ENCODE peak calls at places on chromosome 4, in seven cellular contexts. B, D, L, Q, U, T and N are unnamed samples.

GRCh38 chr4:11079171-11079570 is 349.5 kb downstream of the HS3ST1 start:
- DNase-seq in B (no peak), D (no peak), L (no peak), Q (no peak), U (no peak), T (no peak), N (no peak)

GRCh38 chr4:174714393-174715211 is 114.4 kb downstream of the GLRA3 start:
- DNase-seq in B (no peak), D (no peak), L (peak; percentile 18), Q (no peak), U (no peak), T (peak; percentile 36), N (peak; percentile 33)

GRCh38 chr4:38664704-38665401 is 854 bp downstream of the KLF3 start:
- DNase-seq in B (peak; percentile 70), D (peak; percentile 88), L (peak; percentile 70), Q (peak; percentile 71), U (peak; percentile 60), T (peak; percentile 69), N (peak; percentile 71)

GRCh38 chr4:154076921-154077320 is 288.0 kb upstream of the SFRP2 start:
- DNase-seq in B (no peak), D (no peak), L (no peak), Q (no peak), U (no peak), T (no peak), N (no peak)

GRCh38 chr4:81116571-81116970 is 86.1 kb downstream of the BMP3 start:
- DNase-seq in B (no peak), D (no peak), L (no peak), Q (no peak), U (no peak), T (no peak), N (no peak)

GRCh38 chr4:153418581-153418980 is 47.6 kb upstream of the TMEM131L start:
- DNase-seq in B (no peak), D (no peak), L (no peak), Q (no peak), U (no peak), T (no peak), N (no peak)

GRCh38 chr4:20528508-20528907 is 171.8 kb upstream of the PACRGL start:
- DNase-seq in B (no peak), D (no peak), L (no peak), Q (no peak), U (no peak), T (no peak), N (no peak)

GRCh38 chr4:3508542-3508941 is 23.7 kb downstream of the LRPAP1 start:
- DNase-seq in B (no peak), D (no peak), L (no peak), Q (no peak), U (no peak), T (no peak), N (no peak)

GRCh38 chr4:78845469-78845868 is 69.3 kb downstream of the BMP2K start:
- DNase-seq in B (no peak), D (no peak), L (no peak), Q (no peak), U (no peak), T (no peak), N (no peak)

GRCh38 chr4:20839957-20840356 is 139.7 kb downstream of the PACRGL start:
- DNase-seq in B (no peak), D (no peak), L (no peak), Q (no peak), U (no peak), T (no peak), N (no peak)

GRCh38 chr4:156505341-156505955 is 466.2 kb downstream of the PDGFC start:
- DNase-seq in B (no peak), D (no peak), L (no peak), Q (no peak), U (no peak), T (no peak), N (no peak)

DNA sequence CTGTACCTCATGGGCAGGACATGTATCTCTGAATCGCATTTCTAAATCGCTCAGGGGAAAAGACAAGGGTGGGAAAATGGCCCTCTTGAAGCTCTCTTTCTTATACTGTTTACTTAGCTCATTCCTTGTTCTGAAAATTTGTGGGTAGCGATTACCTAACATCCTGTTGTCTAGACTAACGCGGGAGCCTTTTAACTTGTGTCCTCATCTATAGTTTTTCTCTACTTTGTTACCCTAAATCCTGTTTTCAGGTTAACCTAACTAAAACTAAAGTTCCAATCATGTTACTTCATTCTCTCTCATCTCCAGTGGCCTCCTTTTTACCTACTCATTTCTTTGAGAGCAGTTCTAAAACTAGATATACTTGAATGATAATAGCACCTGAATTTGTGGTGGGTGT is 45.0 kb downstream of the SNX25 start:
- DNase-seq in B (no peak), D (no peak), L (no peak), Q (no peak), U (no peak), T (no peak), N (no peak)
- H3K27ac ChIP-seq in B (no peak overlapping the region), D (no peak overlapping the region), L (no peak overlapping the region), Q (no peak overlapping the region), U (no peak overlapping the region), T (no peak overlapping the region), N (no peak overlapping the region)

GRCh38 chr4:120071192-120071795 is 4.6 kb upstream of the MAD2L1 start:
- DNase-seq in B (no peak), D (no peak), L (no peak), Q (peak; percentile 23), U (no peak), T (no peak), N (peak; percentile 65)
- TF ChIP-seq CTCF in B (peak; percentile 61), D (peak; percentile 56), L (peak; percentile 78), Q (peak; percentile 59), U (peak; percentile 56), T (peak; percentile 50), N (peak; percentile 52)

GRCh38 chr4:88284378-88285234 is at the start of gene PPM1K:
- DNase-seq in B (peak; percentile 100), D (peak; percentile 100), L (peak; percentile 100), Q (peak; percentile 99), U (peak; percentile 98), T (peak; percentile 100), N (peak; percentile 100)
- TF ChIP-seq POLR2A in B (peak; percentile 75), D (peak; percentile 92), L (peak; percentile 94), Q (peak; percentile 86), U (peak; percentile 55), T (no peak), N (peak; percentile 96)

GRCh38 chr4:176443117-176443516 is 123.4 kb downstream of the SPCS3 start:
- DNase-seq in B (no peak), D (no peak), L (no peak), Q (no peak), U (no peak), T (no peak), N (no peak)

GRCh38 chr4:176444741-176445140 is 125.0 kb downstream of the SPCS3 start:
- DNase-seq in B (no peak), D (no peak), L (no peak), Q (no peak), U (no peak), T (no peak), N (no peak)

GRCh38 chr4:176441594-176441993 is 121.8 kb downstream of the SPCS3 start:
- DNase-seq in B (no peak), D (no peak), L (no peak), Q (no peak), U (no peak), T (no peak), N (no peak)

GRCh38 chr4:176439611-176440010 is 119.8 kb downstream of the SPCS3 start:
- DNase-seq in B (no peak), D (no peak), L (no peak), Q (no peak), U (no peak), T (no peak), N (no peak)

DNA sequence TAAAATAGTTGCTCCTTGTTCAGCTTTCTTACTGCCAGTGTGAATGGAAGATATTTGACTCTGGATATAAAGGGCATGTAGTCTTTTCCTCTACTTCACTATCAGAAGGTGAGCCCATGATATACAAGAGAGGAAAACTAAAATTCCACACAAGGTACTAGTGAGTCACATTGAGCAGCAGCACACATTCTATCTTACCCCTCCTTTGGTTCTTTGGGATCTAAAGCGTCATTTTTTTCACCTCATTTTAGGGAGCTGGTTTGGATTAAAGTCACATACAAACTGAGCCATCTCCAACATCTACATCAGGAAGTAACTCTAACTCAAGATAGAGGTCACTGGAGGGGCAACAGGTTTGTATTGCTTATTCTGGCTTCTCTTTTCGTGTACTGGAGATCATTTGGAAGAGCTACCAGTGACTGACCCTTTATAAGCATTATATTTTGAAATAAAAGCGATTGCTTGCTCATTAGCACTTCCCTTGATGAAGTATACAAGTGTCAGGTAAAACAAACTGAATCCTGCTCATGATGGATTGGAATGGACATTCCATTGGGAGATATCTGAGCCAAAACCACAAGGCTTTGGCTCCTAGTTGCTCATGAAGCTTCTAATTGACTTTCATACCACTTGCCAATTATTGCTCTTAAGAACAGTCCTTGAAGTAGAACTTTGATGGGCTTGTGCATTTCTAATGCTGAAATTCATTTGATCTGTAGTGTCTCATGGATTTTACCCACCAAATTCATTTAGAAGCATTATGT is 124.1 kb downstream of the SPCS3 start:
- DNase-seq in B (no peak), D (no peak), L (no peak), Q (no peak), U (no peak), T (no peak), N (no peak)
- H3K27ac ChIP-seq in B (no peak overlapping the region), D (no peak overlapping the region), L (no peak overlapping the region), Q (no peak overlapping the region), U (no peak overlapping the region), T (no peak overlapping the region), N (no peak overlapping the region)

DNA sequence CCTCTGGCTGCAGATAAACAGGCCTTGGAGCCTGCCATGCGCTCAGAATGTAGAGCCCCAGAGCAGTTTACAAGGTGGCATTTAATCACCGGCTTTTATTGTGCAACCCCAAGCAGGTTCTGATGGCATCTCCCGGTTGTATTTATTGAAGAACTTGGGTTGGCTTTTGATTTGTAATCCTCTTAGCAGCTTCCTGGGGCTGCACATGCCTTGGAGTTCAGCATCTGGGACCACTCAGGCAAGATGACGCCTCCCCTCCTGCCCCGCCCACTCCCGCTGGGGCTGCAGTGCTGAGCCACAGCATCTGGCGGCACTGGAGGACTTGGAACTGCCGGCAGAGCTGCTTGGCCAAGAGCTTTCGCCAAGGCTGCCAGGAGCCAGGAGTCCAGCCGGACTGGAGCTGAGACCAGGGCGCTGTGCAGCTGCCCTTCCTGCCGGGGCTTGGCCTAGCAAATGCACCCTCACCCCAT is 5.3 kb downstream of the HTRA3 start:
- DNase-seq in B (peak; percentile 72), D (peak; percentile 94), L (peak; percentile 94), Q (peak; percentile 92), U (peak; percentile 65), T (peak; percentile 53), N (peak; percentile 48)
- TF ChIP-seq CTCF in B (peak; percentile 11), D (peak; percentile 30), L (peak; percentile 30), Q (peak; percentile 62), U (no peak), T (no peak), N (no peak)

GRCh38 chr4:185211641-185212040 is 2.2 kb downstream of the SNX25 start:
- DNase-seq in B (no peak), D (no peak), L (no peak), Q (no peak), U (no peak), T (no peak), N (no peak)

GRCh38 chr4:185212566-185212965 is 3.2 kb downstream of the SNX25 start:
- DNase-seq in B (no peak), D (no peak), L (no peak), Q (no peak), U (no peak), T (no peak), N (no peak)

GRCh38 chr4:185209031-185209851 is at the start of gene SNX25:
- DNase-seq in B (peak; percentile 94), D (peak; percentile 89), L (peak; percentile 92), Q (peak; percentile 70), U (peak; percentile 85), T (peak; percentile 89), N (peak; percentile 86)

GRCh38 chr4:185211035-185211434 is 1.6 kb downstream of the SNX25 start:
- DNase-seq in B (no peak), D (no peak), L (no peak), Q (no peak), U (no peak), T (no peak), N (no peak)

GRCh38 chr4:185210102-185210981 is 944 bp downstream of the SNX25 start:
- DNase-seq in B (peak; percentile 65), D (peak; percentile 70), L (peak; percentile 67), Q (no peak), U (no peak), T (peak; percentile 51), N (peak; percentile 69)
- TF ChIP-seq POLR2A in B (peak; percentile 38), D (peak; percentile 36), L (peak; percentile 32), Q (peak; percentile 23), U (no peak), T (no peak), N (peak; percentile 23)